ENCODE peak calls at places on chromosomes 1 and 21, in ten cellular contexts. X is CD8-positive, alpha-beta memory T cell; G is PC-9; Z is HCT116; F is aorta; W is effector memory CD4-positive, alpha-beta T cell; L is upper lobe of right lung; E is iPS DF 6.9; H is Peyer's patch; J is pancreas. I is an unnamed sample. For H3K36me3, the result is how much of the 10 kb centered on the place peaks cover.

GRCh38 chr1:36440044-36440443 is 10.2 kb downstream of the OSCP1 start:
- DNase-seq in X (no peak), G (no peak), Z (no peak), F (no peak), W (no peak), L (no peak), E (no peak), H (no peak), J (no peak), I (no peak)

GRCh38 chr1:15231714-15232201 is 15.3 kb upstream of the FHAD1 start:
- DNase-seq in X (no peak), G (no peak), Z (no peak), F (no peak), W (no peak), L (peak), E (no peak), H (no peak), J (no peak), I (no peak)

GRCh38 chr1:221766210-221766609 is 24.3 kb upstream of the DUSP10 start:
- DNase-seq in X (no peak), G (no peak), Z (no peak), F (no peak), W (no peak), L (no peak), E (no peak), H (no peak), J (no peak), I (no peak)

GRCh38 chr21:43864806-43865470 is at the start of gene AGPAT3:
- DNase-seq in X (peak), G (no peak), Z (no peak), F (no peak), W (peak), L (no peak), E (no peak), H (no peak), J (no peak), I (peak)

GRCh38 chr1:244964112-244964971 is 100.0 kb upstream of the HNRNPU start:
- DNase-seq in X (peak), G (peak), Z (no peak), F (no peak), W (no peak), L (no peak), E (no peak), H (no peak), J (peak), I (peak)

GRCh38 chr21:45615145-45615711 is 28.3 kb upstream of the PCBP3 start:
- DNase-seq in X (peak), G (no peak), Z (no peak), F (peak), W (peak), L (peak), E (no peak), H (peak), J (no peak), I (peak)

GRCh38 chr1:243496173-243496553 is 240.3 kb downstream of the SDCCAG8 start:
- DNase-seq in X (no peak), G (no peak), Z (no peak), F (peak), W (no peak), L (peak), E (no peak), H (no peak), J (no peak), I (no peak)

GRCh38 chr1:53344921-53345838 is 17.3 kb upstream of the LRP8 start:
- DNase-seq in X (no peak), G (no peak), Z (no peak), F (peak), W (no peak), L (peak), E (no peak), H (peak), J (no peak), I (no peak)

GRCh38 chr1:12172959-12173358 is 6.2 kb downstream of the TNFRSF1B start:
- DNase-seq in X (no peak), G (no peak), Z (no peak), F (no peak), W (no peak), L (no peak), E (no peak), H (no peak), J (no peak), I (no peak)

GRCh38 chr1:107637101-107637500 is 327.9 kb downstream of the VAV3 start:
- DNase-seq in X (no peak), G (no peak), Z (no peak), F (no peak), W (no peak), L (no peak), E (no peak), H (no peak), J (no peak), I (no peak)

GRCh38 chr1:33182452-33182851 is 609 bp upstream of the TRIM62 start:
- DNase-seq in X (no peak), G (no peak), Z (no peak), F (no peak), W (no peak), L (no peak), E (no peak), H (no peak), J (peak), I (no peak)

GRCh38 chr1:52842643-52843310 is at the start of gene ZYG11A:
- DNase-seq in X (peak), G (peak), Z (no peak), F (peak), W (peak), L (peak), E (no peak), H (peak), J (peak), I (peak)

GRCh38 chr1:2042830-2043773 is 7.1 kb upstream of the PRKCZ start:
- DNase-seq in X (no peak), G (no peak), Z (no peak), F (no peak), W (no peak), L (no peak), E (no peak), H (peak), J (no peak), I (no peak)

GRCh38 chr1:2046225-2046917 is 3.8 kb upstream of the PRKCZ start:
- DNase-seq in X (no peak), G (no peak), Z (peak), F (no peak), W (no peak), L (peak), E (peak), H (peak), J (peak), I (no peak)

GRCh38 chr1:2043886-2044285 is 6.3 kb upstream of the PRKCZ start:
- DNase-seq in X (no peak), G (no peak), Z (no peak), F (no peak), W (no peak), L (no peak), E (no peak), H (no peak), J (no peak), I (no peak)

GRCh38 chr1:2045468-2046224 is 4.6 kb upstream of the PRKCZ start:
- DNase-seq in X (no peak), G (no peak), Z (no peak), F (no peak), W (no peak), L (no peak), E (no peak), H (no peak), J (no peak), I (no peak)

DNA sequence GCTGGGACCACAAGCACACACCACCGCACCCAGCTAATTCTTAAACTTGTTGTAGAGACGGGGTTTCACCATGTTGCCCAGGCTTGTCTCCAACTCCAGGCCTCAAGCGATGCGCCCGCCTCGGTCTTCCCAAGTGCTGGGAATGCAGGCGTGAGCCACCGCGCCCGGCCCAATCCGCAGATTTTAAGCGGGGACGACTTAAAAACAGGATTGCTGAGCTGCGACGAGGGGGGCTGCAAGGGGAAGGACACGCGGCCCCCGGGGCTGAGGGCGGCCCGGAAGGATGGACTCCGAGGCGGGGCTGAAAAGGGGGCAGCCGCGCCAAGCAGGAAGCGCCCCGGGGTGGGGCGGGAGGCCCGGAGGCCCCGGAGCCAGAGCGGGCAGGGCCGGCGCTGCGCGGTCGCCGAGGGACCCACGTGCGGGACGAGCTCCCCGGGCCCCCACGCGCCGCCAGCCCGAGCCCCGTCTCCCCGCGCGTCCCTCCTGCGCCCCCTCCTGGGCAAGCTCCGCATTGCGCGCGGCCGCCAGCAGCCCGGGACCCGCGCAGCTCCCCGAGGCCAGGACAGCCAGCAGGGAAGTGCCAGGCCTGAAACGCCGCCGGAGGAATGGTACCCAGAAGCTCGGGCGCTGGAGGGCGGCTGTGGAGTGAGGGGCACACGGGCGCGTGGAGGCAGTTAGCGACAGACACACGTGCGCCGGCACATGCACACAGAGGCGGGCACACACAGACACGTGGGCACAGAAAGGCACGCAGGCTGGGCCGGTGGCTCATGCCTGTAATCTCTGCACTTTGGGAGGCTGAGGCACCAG is 5.5 kb upstream of the PRKCZ start:
- DNase-seq in X (peak), G (no peak), Z (no peak), F (peak), W (peak), L (peak), E (no peak), H (peak), J (peak), I (peak)
- H3K27ac ChIP-seq in X (no peak), G (no peak), Z (peak), F (no peak), W (no peak), L (no peak), E (no peak), H (no peak), J (no peak), I (no peak)

GRCh38 chr1:24364605-24364974 is 45.4 kb downstream of the GRHL3 start:
- DNase-seq in X (no peak), G (no peak), Z (peak), F (no peak), W (no peak), L (no peak), E (no peak), H (peak), J (no peak), I (no peak)
- H3K4me3 ChIP-seq in X (no peak), G (no peak), Z (no peak), F (no peak), W (no peak), L (no peak), E (no peak), H (no peak), J (no peak), I (no peak)

DNA sequence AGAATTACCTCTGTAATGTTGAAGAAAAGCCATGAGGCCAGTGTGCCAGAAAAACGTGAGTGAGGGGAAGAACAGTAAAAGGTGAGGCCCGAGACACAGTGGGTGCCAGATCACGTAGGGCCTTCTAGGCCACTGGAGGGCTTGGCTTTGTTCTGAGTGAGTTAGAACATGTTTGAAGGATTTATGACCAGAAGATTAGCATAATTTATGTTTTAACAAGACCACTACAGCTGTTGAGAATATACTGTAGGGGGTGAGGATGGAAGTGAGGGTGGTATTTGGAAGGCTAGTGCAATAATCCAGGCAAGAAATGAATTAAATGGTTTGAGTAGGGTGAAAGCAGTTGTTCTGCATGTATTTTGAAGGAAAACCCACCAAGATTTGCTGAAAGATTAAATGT is 56.3 kb downstream of the LRRC8C start:
- DNase-seq in X (no peak), G (no peak), Z (no peak), F (no peak), W (no peak), L (no peak), E (no peak), H (no peak), J (no peak), I (no peak)
- H3K36me3 ChIP-seq in X (under half), G (under half), Z (under half), F (under half), W (under half), L (under half), E (under half), H (under half), J (under half), I (half or more)

DNA sequence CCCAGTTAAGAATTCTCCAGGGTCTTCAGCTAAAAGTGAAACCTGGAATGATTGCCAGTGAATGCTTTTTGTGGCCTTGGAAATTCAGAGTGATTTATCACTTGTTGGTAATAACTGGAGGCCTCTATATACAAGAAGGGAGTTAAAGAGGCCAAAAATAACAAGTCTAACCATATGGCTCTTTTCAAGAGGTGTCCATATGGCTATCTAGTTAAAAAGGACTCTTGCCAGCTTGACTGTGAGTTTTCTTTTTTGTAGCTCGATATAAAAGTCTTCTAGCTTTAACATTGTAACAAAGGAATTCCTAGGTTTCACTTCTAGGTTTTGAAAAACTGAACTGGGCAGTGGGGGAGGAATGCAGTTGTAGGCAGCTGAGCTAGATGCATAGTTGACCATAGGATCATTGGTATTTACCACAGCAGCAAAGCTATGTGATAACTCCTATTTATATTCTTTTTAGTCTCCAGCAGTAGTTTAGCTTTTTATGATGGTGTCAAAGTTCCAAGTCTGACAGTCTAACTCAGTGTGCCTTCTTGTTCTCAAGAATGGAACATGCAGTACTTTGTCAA is 44.4 kb downstream of the CACHD1 start:
- DNase-seq in X (no peak), G (no peak), Z (no peak), F (no peak), W (no peak), L (no peak), E (no peak), H (no peak), J (no peak), I (no peak)
- H3K27ac ChIP-seq in X (no peak), G (no peak), Z (no peak), F (no peak), W (no peak), L (peak), E (no peak), H (peak), J (peak), I (no peak)

GRCh38 chr1:29860681-29861080 is 624.4 kb downstream of the PTPRU start:
- DNase-seq in X (no peak), G (no peak), Z (no peak), F (no peak), W (no peak), L (no peak), E (no peak), H (no peak), J (no peak), I (no peak)

GRCh38 chr1:29859126-29859525 is 622.8 kb downstream of the PTPRU start:
- DNase-seq in X (no peak), G (no peak), Z (no peak), F (no peak), W (no peak), L (no peak), E (no peak), H (no peak), J (no peak), I (no peak)

GRCh38 chr1:29856663-29857224 is 620.4 kb downstream of the PTPRU start:
- DNase-seq in X (no peak), G (no peak), Z (no peak), F (no peak), W (no peak), L (no peak), E (no peak), H (no peak), J (no peak), I (no peak)

GRCh38 chr1:29861446-29861845 is 625.1 kb downstream of the PTPRU start:
- DNase-seq in X (no peak), G (no peak), Z (no peak), F (no peak), W (no peak), L (no peak), E (no peak), H (no peak), J (no peak), I (no peak)

GRCh38 chr1:29858646-29859045 is 622.3 kb downstream of the PTPRU start:
- DNase-seq in X (no peak), G (no peak), Z (no peak), F (no peak), W (no peak), L (no peak), E (no peak), H (no peak), J (no peak), I (no peak)
- H3K4me3 ChIP-seq in X (no peak), G (no peak), Z (no peak), F (no peak), W (no peak), L (no peak), E (no peak), H (no peak), J (no peak), I (no peak)

DNA sequence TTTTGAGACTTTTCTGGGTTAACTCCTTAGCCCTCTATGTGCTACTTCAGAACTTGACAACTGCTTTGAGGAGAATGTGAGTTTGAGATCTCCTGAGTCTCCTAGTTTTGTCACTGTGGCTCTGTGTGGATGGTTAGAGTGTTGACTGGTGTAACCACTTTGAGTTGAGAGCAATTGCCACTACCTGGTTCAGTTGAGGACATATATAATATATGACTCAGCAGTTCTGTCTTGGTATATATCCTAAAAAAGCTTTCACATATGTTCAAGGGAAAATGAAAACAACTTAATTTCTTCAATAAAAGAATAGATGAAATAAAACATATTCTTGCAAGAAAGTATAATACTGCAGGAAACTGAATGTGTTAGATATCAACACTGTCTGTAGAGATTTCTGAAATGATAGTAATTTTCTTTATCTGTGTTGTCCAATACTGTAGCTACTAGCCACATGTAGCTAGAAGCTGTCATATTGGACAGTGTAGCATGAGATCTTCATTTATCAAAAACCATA is 96.7 kb upstream of the QSOX1 start:
- DNase-seq in X (no peak), G (no peak), Z (no peak), F (no peak), W (no peak), L (no peak), E (no peak), H (no peak), J (no peak), I (no peak)
- H3K36me3 ChIP-seq in X (under half), G (under half), Z (under half), F (under half), W (under half), L (half or more), E (under half), H (half or more), J (under half), I (half or more)

DNA sequence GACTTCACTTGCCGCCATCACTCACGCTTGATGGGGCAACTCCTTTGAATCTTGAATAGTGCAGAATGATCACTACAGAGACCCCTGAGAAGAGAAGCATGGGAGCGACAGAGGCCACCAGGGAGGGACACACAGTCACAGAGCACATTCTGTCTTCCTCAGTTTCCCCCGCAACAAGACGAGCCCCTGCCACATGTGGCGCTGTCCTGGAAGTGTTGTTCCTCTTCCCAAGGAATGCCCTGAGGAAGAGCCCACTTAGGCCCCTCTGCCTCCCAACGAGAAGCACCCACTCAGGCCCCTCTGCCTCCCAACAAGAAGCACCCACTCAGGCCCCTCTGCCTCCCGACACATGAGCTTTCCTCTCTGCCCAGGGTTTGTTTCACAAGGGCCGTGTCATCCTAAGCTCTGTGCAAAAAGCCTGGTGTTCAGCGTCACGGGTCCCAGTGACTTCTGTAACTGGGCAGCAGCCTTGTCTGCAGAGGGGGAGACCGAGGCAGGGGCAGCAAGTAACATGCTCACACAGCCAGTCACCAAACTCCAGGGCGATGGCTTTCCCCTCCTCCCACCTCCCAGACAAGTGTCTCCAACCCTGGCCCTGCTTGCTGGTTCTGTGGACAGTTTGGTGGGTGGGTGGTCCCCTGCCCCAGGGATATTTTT is 19.8 kb downstream of the SLC37A1 start:
- DNase-seq in X (no peak), G (no peak), Z (no peak), F (no peak), W (no peak), L (no peak), E (no peak), H (no peak), J (no peak), I (no peak)
- H3K27ac ChIP-seq in X (no peak), G (no peak), Z (no peak), F (no peak), W (no peak), L (no peak), E (no peak), H (no peak), J (no peak), I (no peak)

GRCh38 chr1:153612755-153613331 is at the start of gene S100A16:
- DNase-seq in X (no peak), G (peak), Z (peak), F (peak), W (no peak), L (peak), E (no peak), H (peak), J (peak), I (no peak)
- H3K4me3 ChIP-seq in X (no peak), G (peak), Z (peak), F (peak), W (no peak), L (peak), E (peak), H (peak), J (peak), I (no peak)

GRCh38 chr1:69139007-69139406 is 428.7 kb upstream of the LRRC7 start:
- DNase-seq in X (no peak), G (no peak), Z (no peak), F (peak), W (no peak), L (no peak), E (no peak), H (no peak), J (no peak), I (no peak)
- H3K36me3 ChIP-seq in X (under half), G (under half), Z (under half), F (under half), W (under half), L (under half), E (under half), H (under half), J (under half), I (under half)

DNA sequence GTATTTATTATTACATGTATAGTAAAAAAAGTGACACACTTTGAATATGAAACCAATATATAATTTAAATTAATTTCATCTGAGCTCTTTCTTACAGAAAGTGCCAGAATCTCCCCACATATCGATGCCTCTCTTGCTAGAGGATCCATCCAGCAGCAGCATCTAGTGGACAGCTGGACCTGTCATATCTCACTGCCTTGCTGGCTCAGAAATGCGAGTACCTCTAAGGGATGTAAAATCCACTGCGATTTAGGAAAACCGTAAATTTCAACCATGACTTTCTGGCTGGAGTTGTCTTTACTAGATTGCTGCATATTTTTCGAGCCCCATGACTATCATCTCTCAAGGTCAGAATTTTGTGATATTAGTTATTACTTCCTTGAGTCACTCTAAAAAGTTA is 333.8 kb downstream of the NEGR1 start:
- DNase-seq in X (no peak), G (no peak), Z (no peak), F (no peak), W (no peak), L (no peak), E (no peak), H (no peak), J (no peak), I (no peak)
- H3K27ac ChIP-seq in X (no peak), G (no peak), Z (no peak), F (no peak), W (no peak), L (no peak), E (no peak), H (no peak), J (no peak), I (no peak)

I was measured in CD4-positive, CD25-positive, alpha-beta regulatory T cell.